ENCODE peak calls at places on chromosome 17, in four cellular contexts. Y is lower leg skin, E is stomach, K is activated T-cell treated with anti-CD3 and anti-CD28 coated beads for 48 hours. L is an unnamed sample.

GRCh38 chr17:44039829-44040635 is 25.3 kb upstream of the TMEM101 start:
- DNase-seq in E (no peak), Y (no peak), K (no peak), L (no peak)

GRCh38 chr17:12410721-12411120 is 255.0 kb upstream of the MYOCD start:
- DNase-seq in K (no peak), E (no peak), Y (no peak), L (no peak)

GRCh38 chr17:46097497-46097896 is 95.7 kb downstream of the KANSL1 start:
- DNase-seq in E (no peak), K (no peak), Y (no peak), L (no peak)

GRCh38 chr17:3843935-3844516 is 2.0 kb downstream of the NCBP3 start:
- DNase-seq in K (peak), E (peak), Y (no peak), L (peak)

GRCh38 chr17:57210224-57210553 is 46.1 kb upstream of the MSI2 start:
- DNase-seq in Y (no peak), E (no peak), K (no peak), L (no peak)

GRCh38 chr17:61250335-61250890 is 149.2 kb upstream of the TBX2 start:
- DNase-seq in K (no peak), Y (no peak), E (no peak), L (no peak)

GRCh38 chr17:66089764-66090163 is 102.2 kb downstream of the CEP112 start:
- DNase-seq in E (no peak), Y (no peak), K (no peak), L (no peak)

GRCh38 chr17:31415004-31415454 is 23.6 kb downstream of the RAB11FIP4 start:
- DNase-seq in E (no peak), K (no peak), Y (no peak), L (no peak)

GRCh38 chr17:16005641-16006040 is 6.0 kb downstream of the TTC19 start:
- DNase-seq in K (no peak), E (no peak), Y (no peak), L (no peak)

GRCh38 chr17:40329981-40330794 is 21.2 kb downstream of the RARA start:
- DNase-seq in E (peak), K (no peak), Y (no peak), L (no peak)

GRCh38 chr17:7644768-7645167 is 6.0 kb upstream of the ATP1B2 start:
- DNase-seq in E (no peak), K (no peak), Y (no peak), L (no peak)

GRCh38 chr17:36942631-36943125 is 5.4 kb downstream of the LHX1 start:
- DNase-seq in K (no peak), Y (no peak), E (no peak), L (no peak)

GRCh38 chr17:2171725-2172446 is 117.0 kb downstream of the HIC1 start:
- DNase-seq in Y (peak), K (no peak), E (peak), L (no peak)

GRCh38 chr17:32854177-32854576 is 22.7 kb downstream of the MYO1D start:
- DNase-seq in E (no peak), K (no peak), Y (no peak), L (no peak)

GRCh38 chr17:41882756-41883155 is 17.5 kb upstream of the KLHL11 start:
- DNase-seq in Y (no peak), K (no peak), E (no peak), L (no peak)

GRCh38 chr17:77382356-77382911 is 241.7 kb downstream of the SEC14L1 start:
- DNase-seq in E (no peak), Y (no peak), K (no peak), L (no peak)

GRCh38 chr17:64369007-64369893 is 21.4 kb downstream of the PECAM1 start:
- DNase-seq in Y (no peak), K (no peak), E (no peak), L (no peak)

GRCh38 chr17:42110301-42111264 is 1.9 kb downstream of the DHX58 start:
- DNase-seq in E (no peak), K (no peak), Y (no peak), L (no peak)

GRCh38 chr17:49494399-49494798 is 694 bp upstream of the NGFR start:
- DNase-seq in Y (no peak), E (no peak), K (no peak), L (no peak)

GRCh38 chr17:13302983-13303382 is 285.2 kb upstream of the ELAC2 start:
- DNase-seq in K (no peak), Y (no peak), E (no peak), L (no peak)

GRCh38 chr17:51636291-51636690 is 375.9 kb downstream of the UTP18 start:
- DNase-seq in E (no peak), K (no peak), Y (no peak), L (peak)

GRCh38 chr17:79910985-79911361 is 71.7 kb upstream of the CBX4 start:
- DNase-seq in Y (no peak), K (no peak), E (no peak), L (no peak)

GRCh38 chr17:58370309-58370708 is 18.3 kb upstream of the SUPT4H1 start:
- DNase-seq in Y (no peak), K (no peak), E (no peak), L (no peak)

GRCh38 chr17:81040791-81041337 is 5.9 kb downstream of the BAIAP2 start:
- DNase-seq in E (no peak), Y (no peak), K (peak), L (peak)

GRCh38 chr17:63841350-63842172 is 924 bp downstream of the SMARCD2 start:
- DNase-seq in Y (peak), E (peak), K (no peak), L (peak)

GRCh38 chr17:13323990-13324389 is 277.7 kb downstream of the HS3ST3A1 start:
- DNase-seq in E (no peak), Y (no peak), K (no peak), L (no peak)

GRCh38 chr17:18163528-18163927 is 20.1 kb upstream of the ALKBH5 start:
- DNase-seq in Y (no peak), E (no peak), K (no peak), L (no peak)

GRCh38 chr17:44614862-44615261 is 41.4 kb upstream of the MEIOC start:
- DNase-seq in Y (no peak), K (no peak), E (no peak), L (no peak)

GRCh38 chr17:45262516-45263476 is 902 bp upstream of the SPATA32 start:
- DNase-seq in E (no peak), K (no peak), Y (no peak), L (no peak)

GRCh38 chr17:75853410-75853809 is 1.7 kb downstream of the WBP2 start:
- DNase-seq in Y (no peak), K (no peak), E (no peak), L (no peak)

GRCh38 chr17:32701860-32702259 is 175.1 kb downstream of the MYO1D start:
- DNase-seq in K (no peak), Y (no peak), E (no peak), L (no peak)

GRCh38 chr17:46870116-46870803 is 18.9 kb downstream of the WNT9B start:
- DNase-seq in Y (no peak), K (no peak), E (peak), L (no peak)

GRCh38 chr17:15917439-15918027 is 27.4 kb upstream of the ADORA2B start:
- DNase-seq in K (no peak), E (no peak), Y (no peak), L (peak)

GRCh38 chr17:79812206-79812968 is 15.5 kb upstream of the CBX8 start:
- DNase-seq in K (no peak), E (no peak), Y (no peak), L (no peak)

GRCh38 chr17:55274371-55275255 is 9.9 kb downstream of the HLF start:
- DNase-seq in Y (no peak), K (no peak), E (no peak), L (no peak)

GRCh38 chr17:39240631-39241030 is 14.9 kb upstream of the STAC2 start:
- DNase-seq in Y (no peak), E (no peak), K (no peak), L (no peak)

GRCh38 chr17:79623786-79624657 is 13.2 kb upstream of the RBFOX3 start:
- DNase-seq in E (no peak), K (no peak), Y (no peak), L (peak)

GRCh38 chr17:82054351-82055022 is 2.8 kb downstream of the GPS1 start:
- DNase-seq in Y (no peak), K (no peak), E (no peak), L (no peak)

L was measured in WTC11.